ENCODE peak calls at places on chromosome 6, in six cellular contexts. D is immature natural killer cell; X is SHP77; N is cardiac fibroblast; I is endothelial cell; G is effector CD4-positive, alpha-beta T cell. W is an unnamed sample.

GRCh38 chr6:37699138-37699766 is 1.6 kb upstream of the MDGA1 start:
- DNase-seq in D (no peak), X (no peak), N (no peak), I (no peak), G (peak), W (no peak)

GRCh38 chr6:133411757-133412156 is 170.6 kb downstream of the EYA4 start:
- DNase-seq in D (no peak), X (no peak), N (no peak), I (no peak), G (no peak), W (no peak)

GRCh38 chr6:143675946-143676345 is 1.8 kb upstream of the PHACTR2 start:
- DNase-seq in D (no peak), X (no peak), N (peak), I (no peak), G (no peak), W (peak)

GRCh38 chr6:166032366-166033171 is 135.1 kb downstream of the TBXT start:
- DNase-seq in D (no peak), X (no peak), N (peak), I (no peak), G (no peak), W (peak)

GRCh38 chr6:20182926-20183521 is 29.2 kb downstream of the MBOAT1 start:
- DNase-seq in D (no peak), X (no peak), N (no peak), I (no peak), G (no peak), W (peak)

GRCh38 chr6:149834513-149835481 is 29.4 kb downstream of the LRP11 start:
- DNase-seq in D (peak), X (peak), N (peak), I (peak), G (peak), W (peak)

GRCh38 chr6:44257007-44257752 is at the start of gene SLC35B2:
- DNase-seq in D (peak), X (no peak), N (peak), I (peak), G (peak), W (peak)

GRCh38 chr6:31037692-31038091 is 27.4 kb downstream of the MUC22 start:
- DNase-seq in D (no peak), X (no peak), N (peak), I (no peak), G (no peak), W (peak)

GRCh38 chr6:38404355-38404754 is 235.4 kb downstream of the BTBD9 start:
- DNase-seq in D (no peak), X (no peak), N (no peak), I (no peak), G (no peak), W (no peak)

GRCh38 chr6:3296537-3297453 is 38.0 kb downstream of the PSMG4 start:
- DNase-seq in D (no peak), X (no peak), N (no peak), I (no peak), G (no peak), W (peak)

GRCh38 chr6:31383149-31383548 is 20.2 kb upstream of the MICA start:
- DNase-seq in D (no peak), X (no peak), N (no peak), I (no peak), G (no peak), W (peak)

GRCh38 chr6:140893432-140893831 is 1239.3 kb upstream of the GJE1 start:
- DNase-seq in D (no peak), X (no peak), N (no peak), I (no peak), G (no peak), W (no peak)

GRCh38 chr6:34305982-34306702 is 57.3 kb upstream of the SMIM29 start:
- DNase-seq in D (no peak), X (no peak), N (peak), I (no peak), G (no peak), W (peak)

GRCh38 chr6:150043096-150043495 is 17.8 kb upstream of the RAET1L start:
- DNase-seq in D (no peak), X (no peak), N (no peak), I (no peak), G (no peak), W (no peak)

GRCh38 chr6:40383348-40384115 is 203.6 kb downstream of the LRFN2 start:
- DNase-seq in D (no peak), X (no peak), N (no peak), I (no peak), G (no peak), W (no peak)

GRCh38 chr6:747921-748320 is 55.0 kb upstream of the EXOC2 start:
- DNase-seq in D (no peak), X (no peak), N (no peak), I (no peak), G (no peak), W (no peak)

GRCh38 chr6:11058406-11058805 is 14.3 kb upstream of the ELOVL2 start:
- DNase-seq in D (no peak), X (no peak), N (peak), I (no peak), G (no peak), W (no peak)

GRCh38 chr6:12289655-12290489 is at the start of gene EDN1:
- DNase-seq in D (peak), X (no peak), N (peak), I (peak), G (peak), W (peak)

GRCh38 chr6:69145062-69145461 is 510.0 kb downstream of the ADGRB3 start:
- DNase-seq in D (no peak), X (no peak), N (no peak), I (no peak), G (no peak), W (no peak)

GRCh38 chr6:160992323-160993314 is 1.1 kb downstream of the MAP3K4 start:
- DNase-seq in D (peak), X (peak), N (peak), I (peak), G (no peak), W (peak)

GRCh38 chr6:133341607-133342158 is 100.5 kb downstream of the EYA4 start:
- DNase-seq in D (no peak), X (no peak), N (peak), I (no peak), G (no peak), W (peak)

W was measured in EH.